ENCODE peak calls at places on chromosome 2, in eight cellular contexts. A is amniotic stem cell; M is occipital lobe; G is ureter; E is AG09319; C is skeletal muscle cell; Z is foreskin fibroblast; V is stimulated activated CD8-positive, alpha-beta memory T cell treated with anti-CD3 and anti-CD28 coated beads, Interleukin-4, amount 100 ng/mL, for 4 hours. P is an unnamed sample.

GRCh38 chr2:3283206-3283605 is 94.4 kb downstream of the EIPR1 start:
- DNase-seq in A (no peak), M (no peak), G (no peak), E (no peak), C (no peak), Z (no peak), V (no peak), P (no peak)

GRCh38 chr2:61006486-61007105 is 10.9 kb upstream of the PEX13 start:
- DNase-seq in A (no peak), M (no peak), G (no peak), E (no peak), C (no peak), Z (no peak), V (no peak), P (no peak)

GRCh38 chr2:233707979-233708644 is 4.6 kb upstream of the UGT1A5 start:
- DNase-seq in A (no peak), M (no peak), G (no peak), E (no peak), C (peak; percentile 1), Z (peak; percentile 2), V (no peak), P (no peak)

GRCh38 chr2:118492335-118492734 is 355.1 kb downstream of the EN1 start:
- DNase-seq in A (no peak), M (no peak), G (no peak), E (peak; percentile 1), C (peak; percentile 2), Z (peak; percentile 64), V (no peak), P (no peak)

GRCh38 chr2:18993756-18994155 is 364.7 kb downstream of the OSR1 start:
- DNase-seq in A (no peak), M (no peak), G (no peak), E (no peak), C (peak; percentile 18), Z (peak; percentile 59), V (no peak), P (no peak)

GRCh38 chr2:102063948-102064678 is 72.4 kb downstream of the IL1R2 start:
- DNase-seq in A (peak; percentile 91), M (peak; percentile 31), G (peak; percentile 89), E (peak; percentile 98), C (peak; percentile 99), Z (peak; percentile 99), V (no peak), P (peak; percentile 54)

GRCh38 chr2:121476714-121477113 is 54.0 kb upstream of the RNU4ATAC start:
- DNase-seq in A (no peak), M (no peak), G (no peak), E (no peak), C (no peak), Z (peak; percentile 30), V (no peak), P (no peak)

GRCh38 chr2:239143858-239144712 is 256.7 kb downstream of the HDAC4 start:
- DNase-seq in A (no peak), M (no peak), G (no peak), E (peak; percentile 15), C (peak; percentile 23), Z (peak; percentile 63), V (no peak), P (peak; percentile 26)

GRCh38 chr2:241901018-241901380 is 31.5 kb downstream of the RTP5 start:
- DNase-seq in A (no peak), M (no peak), G (peak; percentile 41), E (no peak), C (no peak), Z (no peak), V (no peak), P (no peak)

GRCh38 chr2:144131042-144131441 is 388.9 kb downstream of the ZEB2 start:
- DNase-seq in A (no peak), M (no peak), G (no peak), E (no peak), C (no peak), Z (peak; percentile 80), V (no peak), P (no peak)

P was measured in activated CD4-positive, alpha-beta memory T cell treated with anti-CD3 and anti-CD28 coated beads, Interleukin-2, amount 10 ng/mL, durations not matched to agents 7 days and 5 days.